ENCODE peak calls at places on chromosomes 4 and X, in four cellular contexts. One of them, this sample, is unnamed.
A peak's percentile ranks its signal among the peaks of the same experiment; 100 is the strongest.

GRCh38 chr4:82124365-82124764 is 249.4 kb downstream of the HNRNPD start:
- DNase-seq in neural progenitor cell: no peak
- DNase-seq in body of pancreas: no peak
- DNase-seq in AG09309: no peak
- DNase-seq in this sample: no peak

GRCh38 chr4:124530464-124531077 is 182.0 kb downstream of the ANKRD50 start:
- DNase-seq in neural progenitor cell: no peak
- DNase-seq in body of pancreas: no peak
- DNase-seq in AG09309: peak; percentile 33
- DNase-seq in this sample: peak; percentile 41

GRCh38 chrX:56759736-56760409 is 30.8 kb downstream of the NBDY start:
- DNase-seq in neural progenitor cell: no peak
- DNase-seq in body of pancreas: no peak
- DNase-seq in AG09309: no peak
- DNase-seq in this sample: no peak

GRCh38 chr4:138297743-138298405 is 55.7 kb upstream of the SLC7A11 start:
- DNase-seq in neural progenitor cell: no peak
- DNase-seq in body of pancreas: no peak
- DNase-seq in AG09309: no peak
- DNase-seq in this sample: no peak

GRCh38 chr4:166839615-166840251 is 394.6 kb downstream of the SPOCK3 start:
- DNase-seq in neural progenitor cell: no peak
- DNase-seq in body of pancreas: no peak
- DNase-seq in AG09309: no peak
- DNase-seq in this sample: no peak

GRCh38 chrX:45011131-45011530 is 138.1 kb downstream of the KDM6A start:
- DNase-seq in neural progenitor cell: no peak
- DNase-seq in body of pancreas: no peak
- DNase-seq in AG09309: peak; percentile 18
- DNase-seq in this sample: no peak

GRCh38 chr4:2570551-2571222 is 34.2 kb downstream of the FAM193A start:
- DNase-seq in neural progenitor cell: no peak
- DNase-seq in body of pancreas: no peak
- DNase-seq in AG09309: no peak
- DNase-seq in this sample: no peak

GRCh38 chr4:71110499-71110898 is 117.0 kb downstream of the DCK start:
- DNase-seq in neural progenitor cell: no peak
- DNase-seq in body of pancreas: no peak
- DNase-seq in AG09309: no peak
- DNase-seq in this sample: no peak

GRCh38 chr4:76984127-76984526 is 34.6 kb downstream of the SEPTIN11 start:
- DNase-seq in neural progenitor cell: no peak
- DNase-seq in body of pancreas: no peak
- DNase-seq in AG09309: no peak
- DNase-seq in this sample: no peak

GRCh38 chrX:133922390-133922772 is 63.0 kb downstream of the GPC3 start:
- DNase-seq in neural progenitor cell: no peak
- DNase-seq in body of pancreas: no peak
- DNase-seq in AG09309: no peak
- DNase-seq in this sample: no peak

GRCh38 chr4:143586080-143586479 is 72.6 kb downstream of the SMARCA5 start:
- DNase-seq in neural progenitor cell: no peak
- DNase-seq in body of pancreas: no peak
- DNase-seq in AG09309: no peak
- DNase-seq in this sample: peak; percentile 2

GRCh38 chr4:94395541-94395940 is 52.9 kb upstream of the HPGDS start:
- DNase-seq in neural progenitor cell: no peak
- DNase-seq in body of pancreas: no peak
- DNase-seq in AG09309: no peak
- DNase-seq in this sample: no peak

GRCh38 chr4:6008092-6008551 is 10.1 kb downstream of the C4orf50 start:
- DNase-seq in neural progenitor cell: peak; percentile 80
- DNase-seq in body of pancreas: no peak
- DNase-seq in AG09309: no peak
- DNase-seq in this sample: no peak

GRCh38 chr4:98261291-98262271 is at the start of gene RAP1GDS1:
- DNase-seq in neural progenitor cell: peak; percentile 39
- DNase-seq in body of pancreas: peak; percentile 34
- DNase-seq in AG09309: no peak
- DNase-seq in this sample: peak; percentile 20

GRCh38 chrX:155747520-155747919 is 133.6 kb upstream of the VAMP7 start:
- DNase-seq in neural progenitor cell: no peak
- DNase-seq in body of pancreas: peak; percentile 35
- DNase-seq in AG09309: no peak
- DNase-seq in this sample: no peak

GRCh38 chrX:317424-318067 is 1.1 kb downstream of the GTPBP6 start:
- DNase-seq in neural progenitor cell: no peak
- DNase-seq in body of pancreas: no peak
- DNase-seq in AG09309: no peak
- DNase-seq in this sample: peak; percentile 23

GRCh38 chrX:107766470-107767140 is 9.0 kb downstream of the TSC22D3 start:
- DNase-seq in neural progenitor cell: no peak
- DNase-seq in body of pancreas: no peak
- DNase-seq in AG09309: no peak
- DNase-seq in this sample: no peak

GRCh38 chr4:105267280-105267679 is 120.6 kb downstream of the TET2 start:
- DNase-seq in neural progenitor cell: no peak
- DNase-seq in body of pancreas: no peak
- DNase-seq in AG09309: no peak
- DNase-seq in this sample: no peak

DNA sequence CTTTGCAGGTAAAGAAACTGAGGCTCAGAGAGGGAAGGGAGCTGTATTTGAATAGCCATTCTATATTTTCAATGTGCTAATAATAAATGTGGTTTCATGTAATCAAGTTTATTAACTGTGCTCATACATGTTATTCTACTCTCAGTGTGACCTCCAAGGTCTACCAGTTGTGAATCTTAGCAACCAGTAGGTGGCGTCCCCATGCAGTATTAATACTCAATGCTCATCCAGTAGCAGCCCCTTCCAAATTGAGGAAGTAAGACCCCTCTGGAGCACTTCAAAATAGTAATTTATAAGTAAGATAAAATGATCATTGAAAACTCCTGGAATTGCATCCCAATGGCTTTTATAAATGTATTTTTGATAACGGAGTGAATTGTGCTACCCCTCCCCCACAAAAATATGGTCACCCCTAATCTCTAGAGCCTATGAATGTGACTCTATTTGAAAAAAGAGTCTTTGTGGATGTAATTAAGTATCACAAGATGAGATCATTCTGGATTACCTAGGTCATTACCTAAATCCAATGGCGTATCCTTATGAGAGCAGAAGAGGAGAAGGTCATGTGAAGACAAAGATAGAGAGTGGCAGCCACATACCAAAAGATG is 20.4 kb upstream of the SEPSECS start:
- DNase-seq in neural progenitor cell: peak; percentile 67
- DNase-seq in body of pancreas: peak; percentile 33
- DNase-seq in AG09309: no peak
- DNase-seq in this sample: no peak
- TF ChIP-seq CTCF in neural progenitor cell: peak; percentile 83
- TF ChIP-seq CTCF in body of pancreas: peak; percentile 48
- TF ChIP-seq CTCF in AG09309: peak; percentile 71
- TF ChIP-seq CTCF in this sample: peak; percentile 68

GRCh38 chrX:47723689-47724088 is 64.7 kb upstream of the UXT start:
- DNase-seq in neural progenitor cell: peak; percentile 15
- DNase-seq in body of pancreas: peak; percentile 14
- DNase-seq in AG09309: no peak
- DNase-seq in this sample: no peak
- TF ChIP-seq CTCF in neural progenitor cell: peak; percentile 28
- TF ChIP-seq CTCF in body of pancreas: no peak
- TF ChIP-seq CTCF in AG09309: no peak
- TF ChIP-seq CTCF in this sample: peak; percentile 3

GRCh38 chrX:110418220-110418856 is 59.7 kb downstream of the RTL9 start:
- DNase-seq in neural progenitor cell: peak; percentile 59
- DNase-seq in body of pancreas: peak; percentile 21
- DNase-seq in AG09309: no peak
- DNase-seq in this sample: no peak
- TF ChIP-seq CTCF in neural progenitor cell: peak; percentile 55
- TF ChIP-seq CTCF in body of pancreas: no peak
- TF ChIP-seq CTCF in AG09309: peak; percentile 68
- TF ChIP-seq CTCF in this sample: peak; percentile 53

GRCh38 chr4:181911420-181911819 is 331.8 kb upstream of the TENM3 start:
- DNase-seq in neural progenitor cell: no peak
- DNase-seq in body of pancreas: no peak
- DNase-seq in AG09309: peak; percentile 39
- DNase-seq in this sample: no peak
- TF ChIP-seq CTCF in neural progenitor cell: no peak
- TF ChIP-seq CTCF in body of pancreas: no peak
- TF ChIP-seq CTCF in AG09309: no peak
- TF ChIP-seq CTCF in this sample: no peak

GRCh38 chr4:72527038-72527646 is 41.9 kb downstream of the ADAMTS3 start:
- DNase-seq in neural progenitor cell: no peak
- DNase-seq in body of pancreas: no peak
- DNase-seq in AG09309: no peak
- DNase-seq in this sample: no peak
- TF ChIP-seq CTCF in neural progenitor cell: no peak
- TF ChIP-seq CTCF in body of pancreas: no peak
- TF ChIP-seq CTCF in AG09309: no peak
- TF ChIP-seq CTCF in this sample: no peak

GRCh38 chrX:33465137-33465536 is 253.8 kb upstream of the DMD start:
- DNase-seq in neural progenitor cell: peak; percentile 27
- DNase-seq in body of pancreas: no peak
- DNase-seq in AG09309: no peak
- DNase-seq in this sample: no peak
- TF ChIP-seq CTCF in neural progenitor cell: peak; percentile 46
- TF ChIP-seq CTCF in body of pancreas: no peak
- TF ChIP-seq CTCF in AG09309: no peak
- TF ChIP-seq CTCF in this sample: no peak

GRCh38 chrX:154084449-154085300 is 12.8 kb downstream of the MECP2 start:
- DNase-seq in neural progenitor cell: no peak
- DNase-seq in body of pancreas: no peak
- DNase-seq in AG09309: no peak
- DNase-seq in this sample: no peak

GRCh38 chrX:154083134-154083517 is 14.4 kb downstream of the MECP2 start:
- DNase-seq in neural progenitor cell: no peak
- DNase-seq in body of pancreas: no peak
- DNase-seq in AG09309: no peak
- DNase-seq in this sample: no peak

GRCh38 chrX:154082396-154083133 is 15.0 kb downstream of the MECP2 start:
- DNase-seq in neural progenitor cell: no peak
- DNase-seq in body of pancreas: no peak
- DNase-seq in AG09309: no peak
- DNase-seq in this sample: no peak
- TF ChIP-seq CTCF in neural progenitor cell: no peak
- TF ChIP-seq CTCF in body of pancreas: no peak
- TF ChIP-seq CTCF in AG09309: no peak
- TF ChIP-seq CTCF in this sample: no peak

This sample was measured in AG09319.